ENCODE peak calls at places on chromosomes 4 and X, in nine cellular contexts. One of them, this sample, is unnamed.

GRCh38 chr4:84887824-84888223 is 78.7 kb downstream of the WDFY3 start:
- DNase-seq in H9: no peak
- DNase-seq in IMR-90: peak; percentile 66
- DNase-seq in GM20000: no peak
- DNase-seq in CD4-positive, alpha-beta T cell: no peak
- DNase-seq in astrocyte of the spinal cord: peak; percentile 47
- DNase-seq in mammary epithelial cell: peak; percentile 18
- DNase-seq in H1: no peak
- DNase-seq in endothelial cell: no peak
- DNase-seq in this sample: no peak

GRCh38 chr4:145840162-145840768 is 98.4 kb downstream of the ZNF827 start:
- DNase-seq in H9: no peak
- DNase-seq in IMR-90: peak; percentile 38
- DNase-seq in GM20000: peak; percentile 37
- DNase-seq in CD4-positive, alpha-beta T cell: no peak
- DNase-seq in astrocyte of the spinal cord: peak; percentile 55
- DNase-seq in mammary epithelial cell: peak; percentile 33
- DNase-seq in H1: no peak
- DNase-seq in endothelial cell: no peak
- DNase-seq in this sample: peak; percentile 45

GRCh38 chr4:14856076-14856926 is 146.0 kb upstream of the CPEB2 start:
- DNase-seq in H9: no peak
- DNase-seq in IMR-90: peak; percentile 100
- DNase-seq in GM20000: peak; percentile 65
- DNase-seq in CD4-positive, alpha-beta T cell: no peak
- DNase-seq in astrocyte of the spinal cord: peak; percentile 99
- DNase-seq in mammary epithelial cell: peak; percentile 100
- DNase-seq in H1: peak; percentile 27
- DNase-seq in endothelial cell: no peak
- DNase-seq in this sample: peak; percentile 59

GRCh38 chrX:86133761-86134160 is 14.5 kb upstream of the DACH2 start:
- DNase-seq in H9: no peak
- DNase-seq in IMR-90: peak; percentile 34
- DNase-seq in GM20000: no peak
- DNase-seq in CD4-positive, alpha-beta T cell: no peak
- DNase-seq in astrocyte of the spinal cord: no peak
- DNase-seq in mammary epithelial cell: no peak
- DNase-seq in H1: no peak
- DNase-seq in endothelial cell: no peak
- DNase-seq in this sample: no peak

GRCh38 chr4:34732170-34732569 is 1512.1 kb downstream of the ARAP2 start:
- DNase-seq in H9: no peak
- DNase-seq in IMR-90: no peak
- DNase-seq in GM20000: no peak
- DNase-seq in CD4-positive, alpha-beta T cell: no peak
- DNase-seq in astrocyte of the spinal cord: no peak
- DNase-seq in mammary epithelial cell: no peak
- DNase-seq in H1: no peak
- DNase-seq in endothelial cell: no peak
- DNase-seq in this sample: no peak

GRCh38 chrX:83845397-83845796 is 15.5 kb upstream of the CYLC1 start:
- DNase-seq in H9: no peak
- DNase-seq in IMR-90: peak; percentile 22
- DNase-seq in GM20000: peak; percentile 10
- DNase-seq in CD4-positive, alpha-beta T cell: no peak
- DNase-seq in astrocyte of the spinal cord: peak; percentile 2
- DNase-seq in mammary epithelial cell: peak; percentile 11
- DNase-seq in H1: no peak
- DNase-seq in endothelial cell: peak; percentile 2
- DNase-seq in this sample: peak; percentile 24

GRCh38 chr4:142353149-142353738 is 492.9 kb downstream of the INPP4B start:
- DNase-seq in H9: no peak
- DNase-seq in IMR-90: peak; percentile 80
- DNase-seq in GM20000: peak; percentile 6
- DNase-seq in CD4-positive, alpha-beta T cell: no peak
- DNase-seq in astrocyte of the spinal cord: peak; percentile 82
- DNase-seq in mammary epithelial cell: peak; percentile 59
- DNase-seq in H1: no peak
- DNase-seq in endothelial cell: peak; percentile 8
- DNase-seq in this sample: no peak

GRCh38 chr4:154164931-154165839 is 326.4 kb downstream of the DCHS2 start:
- DNase-seq in H9: no peak
- DNase-seq in IMR-90: peak; percentile 77
- DNase-seq in GM20000: no peak
- DNase-seq in CD4-positive, alpha-beta T cell: no peak
- DNase-seq in astrocyte of the spinal cord: peak; percentile 95
- DNase-seq in mammary epithelial cell: peak; percentile 97
- DNase-seq in H1: no peak
- DNase-seq in endothelial cell: no peak
- DNase-seq in this sample: no peak

GRCh38 chrX:144040793-144041192 is 156.9 kb downstream of the UBE2NL start:
- DNase-seq in H9: no peak
- DNase-seq in IMR-90: no peak
- DNase-seq in GM20000: no peak
- DNase-seq in CD4-positive, alpha-beta T cell: no peak
- DNase-seq in astrocyte of the spinal cord: no peak
- DNase-seq in mammary epithelial cell: no peak
- DNase-seq in H1: no peak
- DNase-seq in endothelial cell: no peak
- DNase-seq in this sample: no peak

GRCh38 chr4:77202491-77202890 is 45.5 kb downstream of the CCNG2 start:
- DNase-seq in H9: no peak
- DNase-seq in IMR-90: no peak
- DNase-seq in GM20000: no peak
- DNase-seq in CD4-positive, alpha-beta T cell: no peak
- DNase-seq in astrocyte of the spinal cord: no peak
- DNase-seq in mammary epithelial cell: peak; percentile 89
- DNase-seq in H1: no peak
- DNase-seq in endothelial cell: no peak
- DNase-seq in this sample: no peak

GRCh38 chr4:170420255-170420693 is 330.5 kb upstream of the AADAT start:
- DNase-seq in H9: no peak
- DNase-seq in IMR-90: peak; percentile 57
- DNase-seq in GM20000: no peak
- DNase-seq in CD4-positive, alpha-beta T cell: no peak
- DNase-seq in astrocyte of the spinal cord: no peak
- DNase-seq in mammary epithelial cell: no peak
- DNase-seq in H1: no peak
- DNase-seq in endothelial cell: no peak
- DNase-seq in this sample: peak; percentile 8

GRCh38 chr4:126604273-126604867 is 1028.4 kb upstream of the INTU start:
- DNase-seq in H9: no peak
- DNase-seq in IMR-90: peak; percentile 61
- DNase-seq in GM20000: peak; percentile 17
- DNase-seq in CD4-positive, alpha-beta T cell: no peak
- DNase-seq in astrocyte of the spinal cord: peak; percentile 65
- DNase-seq in mammary epithelial cell: peak; percentile 19
- DNase-seq in H1: no peak
- DNase-seq in endothelial cell: peak; percentile 27
- DNase-seq in this sample: peak; percentile 18

GRCh38 chr4:19776021-19776459 is 475.7 kb upstream of the SLIT2 start:
- DNase-seq in H9: no peak
- DNase-seq in IMR-90: peak; percentile 81
- DNase-seq in GM20000: no peak
- DNase-seq in CD4-positive, alpha-beta T cell: no peak
- DNase-seq in astrocyte of the spinal cord: peak; percentile 94
- DNase-seq in mammary epithelial cell: peak; percentile 80
- DNase-seq in H1: peak; percentile 10
- DNase-seq in endothelial cell: no peak
- DNase-seq in this sample: no peak

GRCh38 chr4:173801876-173802713 is 272.1 kb upstream of the HAND2 start:
- DNase-seq in H9: no peak
- DNase-seq in IMR-90: peak; percentile 15
- DNase-seq in GM20000: no peak
- DNase-seq in CD4-positive, alpha-beta T cell: no peak
- DNase-seq in astrocyte of the spinal cord: no peak
- DNase-seq in mammary epithelial cell: no peak
- DNase-seq in H1: no peak
- DNase-seq in endothelial cell: no peak
- DNase-seq in this sample: no peak

GRCh38 chrX:136747003-136747986 is 33.4 kb downstream of the ARHGEF6 start:
- DNase-seq in H9: no peak
- DNase-seq in IMR-90: no peak
- DNase-seq in GM20000: no peak
- DNase-seq in CD4-positive, alpha-beta T cell: no peak
- DNase-seq in astrocyte of the spinal cord: no peak
- DNase-seq in mammary epithelial cell: no peak
- DNase-seq in H1: no peak
- DNase-seq in endothelial cell: no peak
- DNase-seq in this sample: no peak

GRCh38 chr4:139851639-139852038 is 186.0 kb downstream of the MGST2 start:
- DNase-seq in H9: no peak
- DNase-seq in IMR-90: no peak
- DNase-seq in GM20000: no peak
- DNase-seq in CD4-positive, alpha-beta T cell: no peak
- DNase-seq in astrocyte of the spinal cord: no peak
- DNase-seq in mammary epithelial cell: no peak
- DNase-seq in H1: no peak
- DNase-seq in endothelial cell: no peak
- DNase-seq in this sample: no peak

GRCh38 chr4:184387351-184387750 is 87.0 kb downstream of the IRF2 start:
- DNase-seq in H9: no peak
- DNase-seq in IMR-90: no peak
- DNase-seq in GM20000: peak; percentile 36
- DNase-seq in CD4-positive, alpha-beta T cell: no peak
- DNase-seq in astrocyte of the spinal cord: no peak
- DNase-seq in mammary epithelial cell: no peak
- DNase-seq in H1: no peak
- DNase-seq in endothelial cell: no peak
- DNase-seq in this sample: peak; percentile 46

GRCh38 chr4:153963216-153963615 is 174.3 kb upstream of the SFRP2 start:
- DNase-seq in H9: no peak
- DNase-seq in IMR-90: no peak
- DNase-seq in GM20000: no peak
- DNase-seq in CD4-positive, alpha-beta T cell: no peak
- DNase-seq in astrocyte of the spinal cord: no peak
- DNase-seq in mammary epithelial cell: no peak
- DNase-seq in H1: no peak
- DNase-seq in endothelial cell: no peak
- DNase-seq in this sample: no peak

GRCh38 chrX:154074199-154074598 is 23.3 kb downstream of the MECP2 start:
- DNase-seq in H9: no peak
- DNase-seq in IMR-90: peak; percentile 73
- DNase-seq in GM20000: no peak
- DNase-seq in CD4-positive, alpha-beta T cell: no peak
- DNase-seq in astrocyte of the spinal cord: peak; percentile 55
- DNase-seq in mammary epithelial cell: peak; percentile 54
- DNase-seq in H1: no peak
- DNase-seq in endothelial cell: no peak
- DNase-seq in this sample: no peak

GRCh38 chr4:6761540-6762243 is 20.8 kb upstream of the KIAA0232 start:
- DNase-seq in H9: no peak
- DNase-seq in IMR-90: no peak
- DNase-seq in GM20000: no peak
- DNase-seq in CD4-positive, alpha-beta T cell: no peak
- DNase-seq in astrocyte of the spinal cord: no peak
- DNase-seq in mammary epithelial cell: no peak
- DNase-seq in H1: no peak
- DNase-seq in endothelial cell: no peak
- DNase-seq in this sample: no peak

DNA sequence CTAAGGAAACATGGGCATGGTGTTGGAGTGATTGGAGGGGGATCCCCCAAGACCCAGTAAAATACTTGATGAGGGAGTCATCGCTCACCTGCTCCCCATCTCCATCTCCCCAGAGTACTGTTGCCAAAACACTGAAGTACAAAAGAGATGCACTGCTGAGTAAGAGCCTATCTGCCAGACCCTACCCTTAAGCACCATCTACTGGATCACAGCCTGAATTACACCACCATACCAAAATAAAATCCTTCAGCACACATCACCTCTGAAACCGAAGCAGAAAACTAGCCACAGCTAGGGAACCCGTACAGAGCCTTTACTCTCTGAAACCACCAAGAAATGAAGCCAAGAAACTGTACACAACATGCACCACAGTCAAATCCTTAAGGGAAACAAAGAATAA is 466.3 kb upstream of the ACTRT1 start:
- DNase-seq in H9: no peak
- DNase-seq in IMR-90: peak; percentile 1
- DNase-seq in GM20000: peak; percentile 1
- DNase-seq in CD4-positive, alpha-beta T cell: no peak
- DNase-seq in astrocyte of the spinal cord: peak; percentile 5
- DNase-seq in mammary epithelial cell: peak; percentile 7
- DNase-seq in H1: no peak
- DNase-seq in endothelial cell: peak; percentile 3
- DNase-seq in this sample: no peak
- TF ChIP-seq CTCF in H9: peak; percentile 74
- TF ChIP-seq CTCF in IMR-90: peak; percentile 28
- TF ChIP-seq CTCF in GM20000: no peak
- TF ChIP-seq CTCF in CD4-positive, alpha-beta T cell: no peak
- TF ChIP-seq CTCF in astrocyte of the spinal cord: peak; percentile 23
- TF ChIP-seq CTCF in mammary epithelial cell: peak; percentile 79
- TF ChIP-seq CTCF in H1: no peak
- TF ChIP-seq CTCF in endothelial cell: no peak
- TF ChIP-seq CTCF in this sample: no peak

GRCh38 chrX:7132335-7133035 is 15.0 kb upstream of the STS start:
- DNase-seq in H9: peak; percentile 65
- DNase-seq in IMR-90: peak; percentile 73
- DNase-seq in GM20000: peak; percentile 16
- DNase-seq in CD4-positive, alpha-beta T cell: no peak
- DNase-seq in astrocyte of the spinal cord: peak; percentile 79
- DNase-seq in mammary epithelial cell: peak; percentile 92
- DNase-seq in H1: peak; percentile 43
- DNase-seq in endothelial cell: peak; percentile 33
- DNase-seq in this sample: no peak
- TF ChIP-seq CTCF in H9: peak; percentile 74
- TF ChIP-seq CTCF in IMR-90: peak; percentile 65
- TF ChIP-seq CTCF in GM20000: peak; percentile 13
- TF ChIP-seq CTCF in CD4-positive, alpha-beta T cell: peak; percentile 22
- TF ChIP-seq CTCF in astrocyte of the spinal cord: peak; percentile 65
- TF ChIP-seq CTCF in mammary epithelial cell: peak; percentile 79
- TF ChIP-seq CTCF in H1: no peak
- TF ChIP-seq CTCF in endothelial cell: no peak
- TF ChIP-seq CTCF in this sample: peak; percentile 37

DNA sequence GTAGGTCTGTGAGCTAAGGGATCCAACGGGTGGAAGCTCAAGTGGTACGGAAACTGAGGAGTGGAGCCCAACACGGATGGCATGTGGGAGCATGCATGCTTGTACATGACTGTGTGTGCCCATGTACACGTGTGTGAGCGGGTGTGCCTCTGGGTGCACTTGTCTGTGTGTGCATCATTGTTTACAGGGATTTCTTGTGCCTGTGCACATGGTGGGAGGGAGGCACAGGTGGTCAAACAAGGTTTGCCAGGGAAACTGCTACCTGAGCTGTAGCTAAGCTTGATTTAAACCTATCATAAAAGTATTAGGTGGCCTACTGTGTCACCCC is 122.5 kb upstream of the MAMLD1 start:
- DNase-seq in H9: no peak
- DNase-seq in IMR-90: no peak
- DNase-seq in GM20000: no peak
- DNase-seq in CD4-positive, alpha-beta T cell: no peak
- DNase-seq in astrocyte of the spinal cord: no peak
- DNase-seq in mammary epithelial cell: no peak
- DNase-seq in H1: no peak
- DNase-seq in endothelial cell: no peak
- DNase-seq in this sample: no peak
- TF ChIP-seq CTCF in H9: no peak
- TF ChIP-seq CTCF in IMR-90: no peak
- TF ChIP-seq CTCF in GM20000: no peak
- TF ChIP-seq CTCF in CD4-positive, alpha-beta T cell: no peak
- TF ChIP-seq CTCF in astrocyte of the spinal cord: no peak
- TF ChIP-seq CTCF in mammary epithelial cell: no peak
- TF ChIP-seq CTCF in H1: no peak
- TF ChIP-seq CTCF in endothelial cell: no peak
- TF ChIP-seq CTCF in this sample: no peak

GRCh38 chr4:121696140-121696640 is 590 bp downstream of the ANXA5 start:
- DNase-seq in H9: no peak
- DNase-seq in IMR-90: peak; percentile 85
- DNase-seq in GM20000: peak; percentile 39
- DNase-seq in CD4-positive, alpha-beta T cell: peak; percentile 24
- DNase-seq in astrocyte of the spinal cord: peak; percentile 71
- DNase-seq in mammary epithelial cell: peak; percentile 82
- DNase-seq in H1: no peak
- DNase-seq in endothelial cell: peak; percentile 49
- DNase-seq in this sample: peak; percentile 32
- TF ChIP-seq CTCF in H9: no peak
- TF ChIP-seq CTCF in IMR-90: peak; percentile 16
- TF ChIP-seq CTCF in GM20000: no peak
- TF ChIP-seq CTCF in CD4-positive, alpha-beta T cell: peak; percentile 29
- TF ChIP-seq CTCF in astrocyte of the spinal cord: peak; percentile 13
- TF ChIP-seq CTCF in mammary epithelial cell: peak; percentile 34
- TF ChIP-seq CTCF in H1: no peak
- TF ChIP-seq CTCF in endothelial cell: no peak
- TF ChIP-seq CTCF in this sample: peak; percentile 11